ENCODE peak calls at places on chromosomes 16 and 17, in eight cellular contexts. R is GM12865; E is T-helper 17 cell; B is cardiac muscle cell; L is neural crest cell; O is stimulated activated CD4-positive, alpha-beta T cell treated with anti-CD3 and anti-CD28 coated beads, Interleukin-12 subunit alpha, Interleukin-12 subunit beta, amount 100 ng/mL, for 24 hours; D is AG09309; M is Kasumi-1. Q is an unnamed sample.

GRCh38 chr16:74901606-74902005 is 83.3 kb downstream of the WDR59 start:
- DNase-seq in B (no peak), M (no peak), D (no peak), L (no peak), R (no peak), O (no peak), E (no peak), Q (no peak)

GRCh38 chr17:19570497-19571151 is 37.0 kb downstream of the SLC47A1 start:
- DNase-seq in R (no peak), E (no peak), O (no peak), L (no peak), B (no peak), D (no peak), M (no peak), Q (no peak)

GRCh38 chr16:89232107-89232506 is 14.6 kb downstream of the ZNF778 start:
- DNase-seq in O (no peak), L (no peak), D (no peak), M (no peak), E (no peak), B (no peak), R (no peak), Q (no peak)

GRCh38 chr17:62760888-62761267 is 47.2 kb downstream of the MARCHF10 start:
- DNase-seq in O (no peak), R (no peak), M (no peak), E (no peak), D (no peak), L (no peak), B (no peak), Q (no peak)

GRCh38 chr16:53546988-53547391 is 44.0 kb upstream of the AKTIP start:
- DNase-seq in E (no peak), D (no peak), M (no peak), O (no peak), B (peak; percentile 32), L (no peak), R (peak; percentile 29), Q (peak; percentile 68)

GRCh38 chr17:74282587-74283370 is 8.7 kb downstream of the DNAI2 start:
- DNase-seq in D (no peak), E (peak; percentile 21), M (peak; percentile 31), O (no peak), R (peak; percentile 76), L (no peak), B (no peak), Q (no peak)

GRCh38 chr17:8680850-8681174 is 50.3 kb upstream of the MYH10 start:
- DNase-seq in E (no peak), M (no peak), D (no peak), L (no peak), O (no peak), R (no peak), B (no peak), Q (no peak)

GRCh38 chr17:8072727-8073461 is 14.6 kb downstream of the ALOX12B start:
- DNase-seq in O (no peak), R (no peak), B (no peak), E (no peak), M (no peak), L (no peak), D (no peak), Q (no peak)

GRCh38 chr17:31787857-31788570 is 71.0 kb downstream of the COPRS start:
- DNase-seq in B (peak; percentile 26), L (no peak), R (no peak), D (peak; percentile 88), M (no peak), E (no peak), O (no peak), Q (no peak)

GRCh38 chr17:42287305-42288077 is 807 bp upstream of the STAT5A start:
- DNase-seq in L (no peak), D (no peak), O (no peak), B (no peak), R (peak; percentile 66), M (peak; percentile 61), E (peak; percentile 28), Q (no peak)

GRCh38 chr17:82384051-82384729 is 12.6 kb downstream of the UTS2R start:
- DNase-seq in E (no peak), R (no peak), B (no peak), L (no peak), M (no peak), O (no peak), D (no peak), Q (no peak)

GRCh38 chr16:47018223-47018891 is 44.9 kb upstream of the DNAJA2 start:
- DNase-seq in O (no peak), B (peak; percentile 43), R (peak; percentile 96), L (peak; percentile 35), D (no peak), M (peak; percentile 57), E (peak; percentile 27), Q (peak; percentile 82)

GRCh38 chr16:10600792-10601443 is 20.5 kb upstream of the EMP2 start:
- DNase-seq in O (no peak), M (no peak), E (no peak), D (peak; percentile 43), L (no peak), R (peak; percentile 66), B (no peak), Q (no peak)

GRCh38 chr17:82477934-82478333 is 19.4 kb downstream of the NARF start:
- DNase-seq in L (no peak), M (no peak), D (no peak), O (no peak), R (no peak), B (no peak), E (no peak), Q (no peak)

GRCh38 chr17:78154903-78155811 is 9.0 kb downstream of the C17orf99 start:
- DNase-seq in R (peak; percentile 94), O (no peak), M (peak; percentile 85), E (no peak), L (no peak), D (no peak), B (no peak), Q (no peak)

GRCh38 chr16:31382485-31383161 is 10.5 kb upstream of the ITGAD start:
- DNase-seq in B (peak; percentile 79), D (peak; percentile 5), O (peak; percentile 40), M (peak; percentile 49), L (peak; percentile 66), R (peak; percentile 74), E (peak; percentile 41), Q (peak; percentile 69)

GRCh38 chr17:34998205-34998604 is 17.9 kb downstream of the LIG3 start:
- DNase-seq in D (no peak), M (peak; percentile 76), L (peak; percentile 52), R (peak; percentile 85), B (peak; percentile 64), O (peak; percentile 62), E (peak; percentile 77), Q (peak; percentile 75)

GRCh38 chr17:37134050-37134449 is 185.3 kb downstream of the AATF start:
- DNase-seq in B (peak; percentile 55), O (no peak), R (no peak), D (no peak), M (no peak), L (no peak), E (no peak), Q (no peak)

GRCh38 chr17:35898283-35899070 is 18.3 kb upstream of the CCL5 start:
- DNase-seq in R (no peak), E (no peak), B (no peak), M (peak; percentile 17), O (no peak), L (no peak), D (no peak), Q (no peak)

GRCh38 chr16:71878911-71879310 is 5.1 kb downstream of the ZNF821 start:
- DNase-seq in D (no peak), O (no peak), B (no peak), R (no peak), E (no peak), M (no peak), L (no peak), Q (no peak)

GRCh38 chr17:13940858-13941665 is 128.2 kb upstream of the COX10 start:
- DNase-seq in E (no peak), R (no peak), B (no peak), D (no peak), M (no peak), O (no peak), L (no peak), Q (no peak)

GRCh38 chr16:58638148-58639036 is 8.8 kb upstream of the CNOT1 start:
- DNase-seq in M (peak; percentile 13), B (no peak), O (no peak), L (no peak), E (no peak), D (peak; percentile 72), R (no peak), Q (no peak)

GRCh38 chr17:55314784-55315491 is 50.2 kb downstream of the HLF start:
- DNase-seq in D (no peak), M (no peak), E (no peak), B (no peak), R (no peak), O (no peak), L (no peak), Q (no peak)

GRCh38 chr17:39939588-39940419 is 12.3 kb downstream of the LRRC3C start:
- DNase-seq in B (no peak), M (peak; percentile 80), D (peak; percentile 59), R (peak; percentile 86), L (no peak), O (no peak), E (no peak), Q (peak; percentile 58)

GRCh38 chr16:22372882-22373661 is 1.3 kb downstream of the CDR2 start:
- DNase-seq in M (no peak), B (no peak), L (no peak), R (no peak), E (no peak), D (no peak), O (no peak), Q (no peak)

GRCh38 chr16:49951568-49952195 is 73.3 kb upstream of the CNEP1R1 start:
- DNase-seq in O (no peak), B (no peak), E (no peak), L (no peak), M (no peak), D (no peak), R (no peak), Q (no peak)

GRCh38 chr16:35391328-35391727 is 1931.9 kb downstream of the TP53TG3F start:
- DNase-seq in E (no peak), B (no peak), R (peak; percentile 69), L (no peak), D (peak; percentile 3), M (peak; percentile 65), O (no peak), Q (no peak)

Q was measured in T47D.